ENCODE peak calls at places on chromosome 19, in ten cellular contexts. E is NCI-H1694 treated with DMSO at 0.1 percent for 48 hours; K is T-helper 17 cell; G is aorta; B is H54; I is activated naive CD4-positive, alpha-beta T cell treated with Interleukin-2 at 50 U/mL for 16 hours; L is NCI-H345; X is EL; H is AG08395; A is nephron progenitor cell. O is an unnamed sample.

GRCh38 chr19:11018179-11018578 is 57.3 kb downstream of the SMARCA4 start:
- DNase-seq in X (no peak), G (no peak), I (no peak), E (no peak), A (peak), L (no peak), B (no peak), H (no peak), K (no peak), O (no peak)

GRCh38 chr19:925912-926594 is at the start of gene ARID3A:
- DNase-seq in G (no peak), I (no peak), X (no peak), A (peak), B (peak), E (no peak), H (peak), L (peak), K (peak), O (peak)

GRCh38 chr19:13665125-13665903 is 99.0 kb upstream of the MRI1 start:
- DNase-seq in K (no peak), B (no peak), G (no peak), X (no peak), I (no peak), L (no peak), A (no peak), E (no peak), H (no peak), O (no peak)

GRCh38 chr19:7916137-7916907 is 1.7 kb downstream of the TGFBR3L start:
- DNase-seq in L (no peak), K (peak), B (no peak), H (peak), I (peak), X (peak), E (no peak), G (peak), A (peak), O (no peak)

GRCh38 chr19:51480590-51480989 is 2.3 kb downstream of the CEACAM18 start:
- DNase-seq in E (no peak), B (no peak), X (peak), L (no peak), G (no peak), I (no peak), H (no peak), A (peak), K (no peak), O (no peak)

GRCh38 chr19:32203161-32203560 is 142.2 kb upstream of the ZNF507 start:
- DNase-seq in A (no peak), H (no peak), X (no peak), B (no peak), G (no peak), E (no peak), I (no peak), L (no peak), K (no peak), O (no peak)

GRCh38 chr19:7874080-7874856 is at the start of gene PRR36:
- DNase-seq in X (peak), I (peak), K (no peak), H (peak), B (no peak), E (peak), A (peak), G (no peak), L (peak), O (no peak)

GRCh38 chr19:45569619-45570421 is 14.8 kb downstream of the OPA3 start:
- DNase-seq in K (peak), X (peak), B (no peak), I (peak), G (peak), H (peak), A (peak), E (no peak), L (no peak), O (no peak)

GRCh38 chr19:4717191-4717965 is 6.3 kb downstream of the DPP9 start:
- DNase-seq in H (no peak), G (no peak), B (no peak), X (peak), E (no peak), K (no peak), L (peak), I (no peak), A (no peak), O (no peak)

GRCh38 chr19:49638360-49638759 is 1.6 kb downstream of the RRAS start:
- DNase-seq in X (peak), E (no peak), B (no peak), A (peak), K (no peak), G (no peak), L (no peak), I (no peak), H (peak), O (no peak)

GRCh38 chr19:46697142-46697960 is 19.6 kb downstream of the PRKD2 start:
- DNase-seq in H (peak), K (no peak), I (no peak), L (no peak), G (peak), X (peak), E (no peak), A (peak), B (no peak), O (no peak)

GRCh38 chr19:9597027-9597426 is 12.7 kb upstream of the ZNF121 start:
- DNase-seq in G (no peak), K (no peak), H (peak), E (no peak), I (no peak), A (no peak), B (peak), X (peak), L (no peak), O (no peak)

GRCh38 chr19:49427855-49428546 is 2.8 kb downstream of the GFY start:
- DNase-seq in X (no peak), G (no peak), B (no peak), K (peak), L (peak), E (no peak), A (peak), I (peak), H (peak), O (no peak)

GRCh38 chr19:4678881-4679379 is 8.8 kb upstream of the MYDGF start:
- DNase-seq in B (no peak), E (no peak), L (no peak), G (no peak), X (no peak), I (peak), H (no peak), A (peak), K (no peak), O (no peak)

GRCh38 chr19:46355991-46356669 is 9.2 kb downstream of the PPP5C start:
- DNase-seq in K (no peak), I (no peak), L (no peak), X (no peak), A (no peak), B (no peak), H (no peak), E (no peak), G (no peak), O (no peak)

GRCh38 chr19:10088949-10089554 is 2.9 kb downstream of the SHFL start:
- DNase-seq in H (no peak), X (no peak), B (no peak), L (no peak), I (no peak), K (no peak), G (no peak), E (no peak), A (no peak), O (no peak)

GRCh38 chr19:48999481-49000325 is 6.0 kb downstream of the RUVBL2 start:
- DNase-seq in G (peak), K (peak), H (peak), E (peak), A (peak), L (no peak), B (no peak), I (peak), X (peak), O (no peak)

GRCh38 chr19:17311455-17312248 is 2.3 kb downstream of the DDA1 start:
- DNase-seq in G (no peak), X (peak), A (no peak), I (no peak), K (no peak), B (peak), E (no peak), H (peak), L (no peak), O (no peak)

GRCh38 chr19:51664997-51665396 is 18.4 kb upstream of the SIGLEC14 start:
- DNase-seq in I (no peak), E (no peak), A (no peak), K (no peak), G (no peak), L (no peak), X (no peak), B (no peak), H (no peak), O (no peak)

GRCh38 chr19:58511353-58512208 is at the start of gene SLC27A5:
- DNase-seq in A (no peak), X (no peak), L (no peak), I (no peak), G (no peak), E (no peak), K (no peak), B (no peak), H (no peak), O (no peak)

GRCh38 chr19:46746281-46746965 is at the start of gene STRN4:
- DNase-seq in L (peak), X (peak), I (peak), B (peak), E (peak), K (peak), A (peak), H (peak), G (peak), O (peak)

GRCh38 chr19:14030997-14031718 is 404 bp upstream of the IL27RA start:
- DNase-seq in L (no peak), H (no peak), B (no peak), X (no peak), I (no peak), G (no peak), A (no peak), E (no peak), K (peak), O (no peak)

GRCh38 chr19:51565583-51565982 is 5.5 kb upstream of the ZNF175 start:
- DNase-seq in G (no peak), K (no peak), X (peak), A (no peak), I (no peak), B (no peak), H (no peak), L (no peak), E (no peak), O (no peak)

GRCh38 chr19:16197188-16197621 is 506 bp upstream of the AP1M1 start:
- DNase-seq in E (no peak), H (peak), X (peak), B (peak), K (no peak), G (no peak), I (no peak), L (no peak), A (no peak), O (no peak)

GRCh38 chr19:1521636-1522035 is 2.2 kb upstream of the PLK5 start:
- DNase-seq in B (no peak), A (no peak), G (no peak), E (no peak), K (no peak), H (no peak), I (no peak), L (no peak), X (no peak), O (no peak)

GRCh38 chr19:3178973-3179738 is 587 bp downstream of the S1PR4 start:
- DNase-seq in G (no peak), X (no peak), L (no peak), E (no peak), K (no peak), A (no peak), I (peak), B (no peak), H (no peak), O (no peak)

GRCh38 chr19:2578391-2578826 is 102.5 kb downstream of the GADD45B start:
- DNase-seq in X (peak), E (no peak), B (peak), I (no peak), L (no peak), G (peak), K (no peak), A (no peak), H (peak), O (no peak)

GRCh38 chr19:33883869-33884519 is 87.3 kb downstream of the KCTD15 start:
- DNase-seq in K (no peak), I (no peak), A (no peak), L (no peak), X (no peak), E (no peak), H (no peak), B (no peak), G (no peak), O (no peak)

O was measured in GM19239.